ENCODE peak calls at places on chromosomes 16 and 17, in six cellular contexts. F is AG04450, V is NCI-H774, B is HTR-8/SVneo, G is astrocyte of the spinal cord, R is germinal center. A is an unnamed sample.

GRCh38 chr16:4517812-4518211 is 20.8 kb downstream of the CDIP1 start:
- DNase-seq in F (no peak), V (no peak), B (peak), G (peak), R (no peak), A (no peak)

GRCh38 chr17:61734012-61734411 is 129.3 kb downstream of the BRIP1 start:
- DNase-seq in F (no peak), V (no peak), B (no peak), G (no peak), R (no peak), A (no peak)

GRCh38 chr17:20852541-20853370 is 190.1 kb downstream of the USP22 start:
- DNase-seq in F (no peak), V (no peak), B (no peak), G (peak), R (no peak), A (no peak)

GRCh38 chr17:35341465-35341992 is 31.9 kb downstream of the SLFN11 start:
- DNase-seq in F (no peak), V (no peak), B (no peak), G (no peak), R (no peak), A (no peak)

GRCh38 chr17:49910094-49910857 is 58.7 kb upstream of the DLX4 start:
- DNase-seq in F (no peak), V (no peak), B (no peak), G (no peak), R (no peak), A (no peak)

GRCh38 chr17:6676802-6677157 is 25.2 kb downstream of the C17orf100 start:
- DNase-seq in F (no peak), V (no peak), B (no peak), G (no peak), R (no peak), A (no peak)

GRCh38 chr16:51987519-51987918 is 559.4 kb downstream of the TOX3 start:
- DNase-seq in F (no peak), V (no peak), B (no peak), G (no peak), R (no peak), A (no peak)

GRCh38 chr17:74199306-74200092 is 4.0 kb upstream of the RPL38 start:
- DNase-seq in F (no peak), V (peak), B (peak), G (peak), R (peak), A (peak)

GRCh38 chr17:58308985-58309917 is 19.3 kb downstream of the TSPOAP1 start:
- DNase-seq in F (no peak), V (no peak), B (no peak), G (no peak), R (no peak), A (no peak)

GRCh38 chr16:11788914-11789313 is 8.1 kb downstream of the ZC3H7A start:
- DNase-seq in F (no peak), V (no peak), B (no peak), G (no peak), R (no peak), A (no peak)

GRCh38 chr17:39700148-39700987 is 504 bp downstream of the ERBB2 start:
- DNase-seq in F (no peak), V (no peak), B (peak), G (peak), R (no peak), A (no peak)

GRCh38 chr17:31048780-31049179 is 46.0 kb upstream of the NF1 start:
- DNase-seq in F (no peak), V (no peak), B (no peak), G (no peak), R (no peak), A (no peak)

GRCh38 chr17:64441772-64442549 is 7.0 kb upstream of the MILR1 start:
- DNase-seq in F (no peak), V (no peak), B (peak), G (peak), R (no peak), A (peak)

GRCh38 chr17:75566456-75567233 is 21.0 kb upstream of the MYO15B start:
- DNase-seq in F (no peak), V (no peak), B (no peak), G (no peak), R (peak), A (no peak)

GRCh38 chr17:43846963-43847369 is at the start of gene CD300LG:
- DNase-seq in F (no peak), V (no peak), B (no peak), G (no peak), R (no peak), A (peak)

GRCh38 chr17:45850011-45850410 is 5.3 kb downstream of the SPPL2C start:
- DNase-seq in F (no peak), V (no peak), B (no peak), G (no peak), R (no peak), A (no peak)

GRCh38 chr17:6303664-6304063 is 131.3 kb downstream of the AIPL1 start:
- DNase-seq in F (no peak), V (no peak), B (peak), G (peak), R (no peak), A (no peak)

GRCh38 chr16:15765116-15765515 is 91.7 kb downstream of the MYH11 start:
- DNase-seq in F (no peak), V (no peak), B (no peak), G (no peak), R (no peak), A (no peak)

A was measured in psoas muscle.